ENCODE peak calls at places on chromosomes 7 and 10, in ten cellular contexts. L is naive thymus-derived CD4-positive, alpha-beta T cell; F is hepatocyte; M is left ventricle myocardium inferior; Q is MG63; R is T-helper 17 cell; B is CD8-positive, alpha-beta T cell; G is uterus; N is SK-N-MC; W is lower lobe of right lung. E is an unnamed sample. For H3K9me3, the result is how much of the 10 kb centered on the place peaks cover.

GRCh38 chr10:3122034-3122433 is 50.5 kb downstream of the PITRM1 start:
- DNase-seq in L (no peak), F (no peak), M (no peak), Q (no peak), R (no peak), B (no peak), G (no peak), N (no peak), W (no peak), E (no peak)

GRCh38 chr7:44044315-44045225 is at the start of gene DBNL:
- DNase-seq in L (peak), F (peak), M (peak), Q (peak), R (peak), B (peak), G (peak), N (no peak), W (peak), E (peak)

GRCh38 chr10:48765039-48765438 is 80.4 kb downstream of the WDFY4 start:
- DNase-seq in L (no peak), F (no peak), M (no peak), Q (no peak), R (no peak), B (no peak), G (no peak), N (no peak), W (no peak), E (no peak)

GRCh38 chr10:13614530-13615332 is 28.0 kb downstream of the PRPF18 start:
- DNase-seq in L (no peak), F (peak), M (no peak), Q (no peak), R (no peak), B (no peak), G (no peak), N (peak), W (no peak), E (peak)

GRCh38 chr7:64886956-64887545 is 16.0 kb upstream of the ZNF273 start:
- DNase-seq in L (no peak), F (no peak), M (no peak), Q (no peak), R (no peak), B (peak), G (peak), N (no peak), W (no peak), E (no peak)

GRCh38 chr7:50552921-50553320 is 12.3 kb downstream of the DDC start:
- DNase-seq in L (no peak), F (peak), M (no peak), Q (peak), R (no peak), B (peak), G (no peak), N (peak), W (no peak), E (peak)

GRCh38 chr10:51918921-51919325 is 219.5 kb upstream of the CSTF2T start:
- DNase-seq in L (no peak), F (no peak), M (no peak), Q (no peak), R (no peak), B (no peak), G (no peak), N (no peak), W (no peak), E (no peak)

GRCh38 chr10:70031215-70031614 is 21.4 kb upstream of the MACROH2A2 start:
- DNase-seq in L (no peak), F (no peak), M (no peak), Q (no peak), R (no peak), B (no peak), G (no peak), N (no peak), W (no peak), E (no peak)

GRCh38 chr10:77641788-77642397 is 4.3 kb upstream of the KCNMA1 start:
- DNase-seq in L (peak), F (peak), M (no peak), Q (peak), R (no peak), B (peak), G (peak), N (no peak), W (no peak), E (peak)

GRCh38 chr10:1382711-1383110 is 326.5 kb downstream of the WDR37 start:
- DNase-seq in L (no peak), F (no peak), M (no peak), Q (no peak), R (no peak), B (peak), G (no peak), N (no peak), W (no peak), E (no peak)

GRCh38 chr7:77904252-77904651 is 105.7 kb downstream of the PHTF2 start:
- DNase-seq in L (no peak), F (no peak), M (no peak), Q (no peak), R (no peak), B (no peak), G (no peak), N (no peak), W (no peak), E (no peak)

GRCh38 chr10:104317195-104318095 is 20.8 kb downstream of the ITPRIP start:
- DNase-seq in L (no peak), F (peak), M (no peak), Q (peak), R (no peak), B (no peak), G (no peak), N (no peak), W (no peak), E (no peak)

GRCh38 chr7:26853788-26854393 is 10.5 kb downstream of the SKAP2 start:
- DNase-seq in L (peak), F (peak), M (no peak), Q (no peak), R (no peak), B (no peak), G (no peak), N (peak), W (no peak), E (no peak)

GRCh38 chr7:2522780-2523433 is 3.3 kb downstream of the LFNG start:
- DNase-seq in L (no peak), F (peak), M (no peak), Q (no peak), R (no peak), B (no peak), G (no peak), N (no peak), W (no peak), E (peak)

GRCh38 chr10:129033790-129034272 is 433.2 kb upstream of the MGMT start:
- DNase-seq in L (no peak), F (no peak), M (no peak), Q (no peak), R (no peak), B (peak), G (no peak), N (no peak), W (no peak), E (no peak)

GRCh38 chr7:87570178-87570577 is 30.5 kb downstream of the ABCB1 start:
- DNase-seq in L (no peak), F (no peak), M (no peak), Q (no peak), R (no peak), B (no peak), G (no peak), N (no peak), W (no peak), E (no peak)

GRCh38 chr7:75989726-75990388 is 4.5 kb downstream of the TMEM120A start:
- DNase-seq in L (no peak), F (no peak), M (peak), Q (no peak), R (no peak), B (no peak), G (peak), N (no peak), W (peak), E (no peak)

GRCh38 chr10:88161070-88161469 is 297.6 kb downstream of the PTEN start:
- DNase-seq in L (no peak), F (no peak), M (no peak), Q (no peak), R (no peak), B (no peak), G (no peak), N (no peak), W (no peak), E (no peak)

GRCh38 chr10:6920072-6921019 is 340.3 kb upstream of the PRKCQ start:
- DNase-seq in L (peak), F (peak), M (peak), Q (peak), R (peak), B (peak), G (peak), N (no peak), W (peak), E (peak)

GRCh38 chr10:133150656-133151055 is 9.4 kb upstream of the KNDC1 start:
- DNase-seq in L (no peak), F (no peak), M (no peak), Q (no peak), R (no peak), B (no peak), G (no peak), N (no peak), W (peak), E (no peak)

GRCh38 chr7:113521468-113521867 is 397.3 kb downstream of the PPP1R3A start:
- DNase-seq in L (no peak), F (no peak), M (no peak), Q (no peak), R (no peak), B (no peak), G (no peak), N (no peak), W (no peak), E (no peak)

GRCh38 chr10:117418121-117418520 is 42.9 kb upstream of the PDZD8 start:
- DNase-seq in L (no peak), F (no peak), M (no peak), Q (no peak), R (no peak), B (no peak), G (no peak), N (no peak), W (no peak), E (no peak)

GRCh38 chr10:130935051-130935450 is 376.5 kb downstream of the TCERG1L start:
- DNase-seq in L (no peak), F (peak), M (no peak), Q (peak), R (no peak), B (no peak), G (no peak), N (no peak), W (no peak), E (no peak)

GRCh38 chr7:1843921-1844335 is 173.9 kb downstream of the ELFN1 start:
- DNase-seq in L (no peak), F (no peak), M (peak), Q (no peak), R (no peak), B (no peak), G (no peak), N (no peak), W (peak), E (peak)

GRCh38 chr7:40572810-40573470 is 438.1 kb downstream of the SUGCT start:
- DNase-seq in L (no peak), F (no peak), M (no peak), Q (no peak), R (no peak), B (no peak), G (no peak), N (no peak), W (no peak), E (no peak)

GRCh38 chr10:107165007-107165406 is 501 bp upstream of the SORCS1 start:
- DNase-seq in L (no peak), F (no peak), M (no peak), Q (no peak), R (no peak), B (no peak), G (no peak), N (no peak), W (no peak), E (no peak)

GRCh38 chr10:88389456-88389855 is 193.7 kb downstream of the RNLS start:
- DNase-seq in L (peak), F (peak), M (no peak), Q (no peak), R (no peak), B (no peak), G (peak), N (peak), W (no peak), E (peak)

GRCh38 chr10:126262186-126262838 is 126.0 kb downstream of the ADAM12 start:
- DNase-seq in L (no peak), F (no peak), M (no peak), Q (no peak), R (no peak), B (no peak), G (no peak), N (no peak), W (no peak), E (no peak)

GRCh38 chr7:150787321-150788281 is 12.6 kb downstream of the TMEM176B start:
- DNase-seq in L (no peak), F (peak), M (no peak), Q (no peak), R (no peak), B (no peak), G (no peak), N (no peak), W (no peak), E (peak)

GRCh38 chr10:125257521-125258105 is 97.2 kb upstream of the CTBP2 start:
- DNase-seq in L (no peak), F (no peak), M (no peak), Q (no peak), R (no peak), B (no peak), G (no peak), N (no peak), W (no peak), E (no peak)

GRCh38 chr7:130491841-130492518 is at the start of gene MEST:
- DNase-seq in L (no peak), F (peak), M (no peak), Q (no peak), R (no peak), B (no peak), G (no peak), N (no peak), W (peak), E (no peak)

GRCh38 chr7:130996841-130997231 is 262.8 kb upstream of the KLF14 start:
- DNase-seq in L (no peak), F (peak), M (no peak), Q (peak), R (no peak), B (no peak), G (no peak), N (no peak), W (peak), E (peak)

GRCh38 chr10:93369588-93370164 is 112.5 kb downstream of the MYOF start:
- DNase-seq in L (no peak), F (no peak), M (no peak), Q (no peak), R (no peak), B (no peak), G (no peak), N (no peak), W (no peak), E (no peak)

GRCh38 chr7:115221484-115221883 is 299.6 kb downstream of the MDFIC start:
- DNase-seq in L (no peak), F (no peak), M (no peak), Q (no peak), R (no peak), B (no peak), G (no peak), N (no peak), W (no peak), E (no peak)

GRCh38 chr10:21427804-21428481 is 97.5 kb downstream of the SKIDA1 start:
- DNase-seq in L (no peak), F (no peak), M (no peak), Q (no peak), R (no peak), B (no peak), G (no peak), N (no peak), W (no peak), E (peak)

GRCh38 chr7:36308031-36308430 is 81.6 kb upstream of the ANLN start:
- DNase-seq in L (no peak), F (no peak), M (no peak), Q (no peak), R (no peak), B (peak), G (no peak), N (no peak), W (no peak), E (no peak)

GRCh38 chr7:100545636-100546128 is 6.7 kb downstream of the AGFG2 start:
- DNase-seq in L (no peak), F (peak), M (no peak), Q (peak), R (no peak), B (peak), G (peak), N (no peak), W (no peak), E (peak)

GRCh38 chr10:69467928-69468770 is 16.9 kb downstream of the TSPAN15 start:
- DNase-seq in L (no peak), F (no peak), M (no peak), Q (no peak), R (no peak), B (no peak), G (no peak), N (no peak), W (no peak), E (no peak)

GRCh38 chr10:34753014-34753757 is 61.9 kb downstream of the PARD3 start:
- DNase-seq in L (no peak), F (no peak), M (no peak), Q (no peak), R (no peak), B (no peak), G (no peak), N (no peak), W (no peak), E (no peak)
- H3K9me3 ChIP-seq in L (under half), F (under half), M (under half), Q (under half), R (under half), B (under half), G (under half), N (under half), W (under half), E (under half)

DNA sequence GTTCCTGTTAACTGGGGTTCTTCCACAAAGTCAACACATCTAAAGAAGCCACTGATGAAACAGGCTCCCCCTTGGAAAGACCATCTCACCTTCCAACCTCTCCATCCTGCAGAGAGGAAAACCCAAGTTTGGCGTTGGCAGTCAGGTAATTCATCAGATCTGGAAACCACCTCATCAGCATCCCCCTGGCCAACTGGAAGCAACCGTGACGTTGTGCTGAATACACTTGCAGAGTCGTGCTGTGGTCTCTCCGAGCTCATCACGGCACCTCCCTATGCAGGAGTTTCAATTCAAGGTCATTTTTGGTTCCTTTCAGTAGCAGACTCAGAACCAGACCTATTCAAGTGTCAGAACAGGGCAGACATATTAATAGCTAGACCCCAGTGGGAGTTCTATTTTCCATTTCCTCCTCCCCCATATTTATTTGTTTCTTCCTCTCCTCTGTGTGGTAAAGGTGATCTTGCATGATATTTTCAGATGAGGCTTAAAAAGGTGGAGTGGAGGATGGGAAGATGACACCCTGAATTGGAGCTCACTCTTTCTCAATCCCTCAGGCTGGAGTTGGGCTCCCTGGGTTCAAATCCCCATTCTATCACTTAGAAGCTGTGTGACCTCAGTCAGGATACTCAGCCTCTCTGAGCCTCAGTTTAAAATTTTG is 149.1 kb upstream of the ADO start:
- DNase-seq in L (no peak), F (no peak), M (no peak), Q (no peak), R (no peak), B (no peak), G (no peak), N (no peak), W (no peak), E (no peak)
- H3K9me3 ChIP-seq in L (under half), F (under half), M (under half), Q (under half), R (under half), B (under half), G (under half), N (under half), W (under half), E (under half)

DNA sequence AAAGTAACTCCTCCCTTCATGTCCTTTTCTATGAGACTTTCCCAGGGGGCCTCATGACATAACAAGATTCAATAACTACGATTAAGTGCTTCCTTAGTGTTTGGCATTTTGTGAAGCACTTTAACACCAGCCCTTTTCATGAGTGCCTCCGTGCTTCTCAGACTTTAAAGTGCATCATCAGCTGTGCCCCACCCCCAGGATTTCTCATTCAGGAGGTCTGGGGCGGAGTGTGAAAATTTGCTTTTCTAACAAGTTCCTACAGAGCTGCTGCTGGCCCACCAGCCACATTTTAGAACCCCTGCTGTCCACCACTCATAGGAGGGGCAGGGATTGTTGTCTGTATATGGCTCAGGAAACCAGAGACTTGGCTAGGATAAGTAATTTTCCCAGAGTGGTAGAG is 445.3 kb downstream of the LRMDA start:
- DNase-seq in L (no peak), F (no peak), M (no peak), Q (no peak), R (no peak), B (no peak), G (no peak), N (no peak), W (no peak), E (no peak)
- H3K9me3 ChIP-seq in L (under half), F (under half), M (under half), Q (under half), R (under half), B (under half), G (under half), N (under half), W (under half), E (under half)

GRCh38 chr7:69095649-69096048 is 502.6 kb upstream of the AUTS2 start:
- DNase-seq in L (no peak), F (no peak), M (no peak), Q (no peak), R (no peak), B (no peak), G (no peak), N (no peak), W (no peak), E (no peak)
- H3K9me3 ChIP-seq in L (under half), F (under half), M (under half), Q (under half), R (under half), B (under half), G (under half), N (under half), W (under half), E (under half)

GRCh38 chr7:158098125-158099030 is 489.2 kb downstream of the PTPRN2 start:
- DNase-seq in L (no peak), F (no peak), M (no peak), Q (no peak), R (no peak), B (no peak), G (no peak), N (no peak), W (no peak), E (peak)

GRCh38 chr7:158097106-158097505 is 490.5 kb downstream of the PTPRN2 start:
- DNase-seq in L (no peak), F (no peak), M (no peak), Q (no peak), R (no peak), B (no peak), G (no peak), N (no peak), W (no peak), E (no peak)

GRCh38 chr7:158094671-158095256 is 492.9 kb downstream of the PTPRN2 start:
- DNase-seq in L (no peak), F (no peak), M (no peak), Q (no peak), R (no peak), B (no peak), G (no peak), N (no peak), W (peak), E (no peak)

GRCh38 chr7:158096582-158096981 is 491.0 kb downstream of the PTPRN2 start:
- DNase-seq in L (no peak), F (no peak), M (no peak), Q (no peak), R (no peak), B (no peak), G (no peak), N (no peak), W (no peak), E (no peak)

GRCh38 chr7:158097511-158098124 is 490.0 kb downstream of the PTPRN2 start:
- DNase-seq in L (no peak), F (no peak), M (no peak), Q (no peak), R (no peak), B (no peak), G (no peak), N (no peak), W (no peak), E (no peak)
- H3K9me3 ChIP-seq in L (under half), F (under half), M (under half), Q (under half), R (under half), B (under half), G (under half), N (under half), W (under half), E (under half)